ENCODE peak calls at places on chromosomes 4 and X, in seven cellular contexts. One of them, this sample, is unnamed.

GRCh38 chrX:71998836-71999509 is 88.3 kb downstream of the NHSL2 start:
- DNase-seq in IMR-90: no peak
- DNase-seq in neuronal stem cell: no peak
- DNase-seq in H9: peak
- DNase-seq in mesenchymal stem cell: peak
- DNase-seq in H1: no peak
- DNase-seq in trophoblast cell: peak
- DNase-seq in this sample: peak

GRCh38 chrX:27996132-27996531 is 14.9 kb upstream of the DCAF8L1 start:
- DNase-seq in IMR-90: no peak
- DNase-seq in neuronal stem cell: no peak
- DNase-seq in H9: no peak
- DNase-seq in mesenchymal stem cell: no peak
- DNase-seq in H1: no peak
- DNase-seq in trophoblast cell: no peak
- DNase-seq in this sample: no peak

GRCh38 chr4:183908284-183908683 is 3.2 kb downstream of the STOX2 start:
- DNase-seq in IMR-90: no peak
- DNase-seq in neuronal stem cell: no peak
- DNase-seq in H9: no peak
- DNase-seq in mesenchymal stem cell: no peak
- DNase-seq in H1: no peak
- DNase-seq in trophoblast cell: no peak
- DNase-seq in this sample: no peak

GRCh38 chr4:109029987-109030386 is 267.1 kb upstream of the ETNPPL start:
- DNase-seq in IMR-90: no peak
- DNase-seq in neuronal stem cell: no peak
- DNase-seq in H9: no peak
- DNase-seq in mesenchymal stem cell: no peak
- DNase-seq in H1: no peak
- DNase-seq in trophoblast cell: no peak
- DNase-seq in this sample: no peak

GRCh38 chr4:140673729-140674128 is 82.5 kb downstream of the TBC1D9 start:
- DNase-seq in IMR-90: peak
- DNase-seq in neuronal stem cell: no peak
- DNase-seq in H9: no peak
- DNase-seq in mesenchymal stem cell: peak
- DNase-seq in H1: no peak
- DNase-seq in trophoblast cell: no peak
- DNase-seq in this sample: peak

GRCh38 chrX:11555759-11556158 is 110.0 kb downstream of the ARHGAP6 start:
- DNase-seq in IMR-90: no peak
- DNase-seq in neuronal stem cell: no peak
- DNase-seq in H9: no peak
- DNase-seq in mesenchymal stem cell: peak
- DNase-seq in H1: no peak
- DNase-seq in trophoblast cell: no peak
- DNase-seq in this sample: no peak

GRCh38 chr4:86014599-86014998 is 345.3 kb downstream of the MAPK10 start:
- DNase-seq in IMR-90: no peak
- DNase-seq in neuronal stem cell: no peak
- DNase-seq in H9: no peak
- DNase-seq in mesenchymal stem cell: peak
- DNase-seq in H1: no peak
- DNase-seq in trophoblast cell: peak
- DNase-seq in this sample: peak

GRCh38 chrX:127085939-127086338 is 266.4 kb downstream of the PRR32 start:
- DNase-seq in IMR-90: no peak
- DNase-seq in neuronal stem cell: no peak
- DNase-seq in H9: no peak
- DNase-seq in mesenchymal stem cell: no peak
- DNase-seq in H1: no peak
- DNase-seq in trophoblast cell: no peak
- DNase-seq in this sample: no peak

GRCh38 chr4:145694929-145695328 is 15.0 kb downstream of the C4orf51 start:
- DNase-seq in IMR-90: peak
- DNase-seq in neuronal stem cell: no peak
- DNase-seq in H9: no peak
- DNase-seq in mesenchymal stem cell: no peak
- DNase-seq in H1: no peak
- DNase-seq in trophoblast cell: no peak
- DNase-seq in this sample: no peak

GRCh38 chr4:99848576-99848975 is 31.9 kb downstream of the DAPP1 start:
- DNase-seq in IMR-90: no peak
- DNase-seq in neuronal stem cell: no peak
- DNase-seq in H9: no peak
- DNase-seq in mesenchymal stem cell: no peak
- DNase-seq in H1: no peak
- DNase-seq in trophoblast cell: no peak
- DNase-seq in this sample: no peak

GRCh38 chrX:85244411-85245210 is 820 bp downstream of the ZNF711 start:
- DNase-seq in IMR-90: peak
- DNase-seq in neuronal stem cell: peak
- DNase-seq in H9: no peak
- DNase-seq in mesenchymal stem cell: peak
- DNase-seq in H1: peak
- DNase-seq in trophoblast cell: no peak
- DNase-seq in this sample: peak
- H3K23ac ChIP-seq in IMR-90: peak
- H3K23ac ChIP-seq in neuronal stem cell: no peak
- H3K23ac ChIP-seq in H9: no peak
- H3K23ac ChIP-seq in mesenchymal stem cell: no peak
- H3K23ac ChIP-seq in H1: no peak
- H3K23ac ChIP-seq in trophoblast cell: no peak
- H3K23ac ChIP-seq in this sample: no peak

GRCh38 chr4:137994858-137995257 is 247.3 kb downstream of the SLC7A11 start:
- DNase-seq in IMR-90: peak
- DNase-seq in neuronal stem cell: no peak
- DNase-seq in H9: no peak
- DNase-seq in mesenchymal stem cell: peak
- DNase-seq in H1: no peak
- DNase-seq in trophoblast cell: no peak
- DNase-seq in this sample: no peak

GRCh38 chr4:137993232-137993631 is 248.9 kb downstream of the SLC7A11 start:
- DNase-seq in IMR-90: no peak
- DNase-seq in neuronal stem cell: no peak
- DNase-seq in H9: no peak
- DNase-seq in mesenchymal stem cell: no peak
- DNase-seq in H1: no peak
- DNase-seq in trophoblast cell: peak
- DNase-seq in this sample: no peak

GRCh38 chr4:137998666-137999429 is 243.3 kb downstream of the SLC7A11 start:
- DNase-seq in IMR-90: peak
- DNase-seq in neuronal stem cell: no peak
- DNase-seq in H9: no peak
- DNase-seq in mesenchymal stem cell: no peak
- DNase-seq in H1: no peak
- DNase-seq in trophoblast cell: no peak
- DNase-seq in this sample: peak

GRCh38 chr4:138003248-138003647 is 238.9 kb downstream of the SLC7A11 start:
- DNase-seq in IMR-90: peak
- DNase-seq in neuronal stem cell: no peak
- DNase-seq in H9: no peak
- DNase-seq in mesenchymal stem cell: no peak
- DNase-seq in H1: no peak
- DNase-seq in trophoblast cell: no peak
- DNase-seq in this sample: no peak

DNA sequence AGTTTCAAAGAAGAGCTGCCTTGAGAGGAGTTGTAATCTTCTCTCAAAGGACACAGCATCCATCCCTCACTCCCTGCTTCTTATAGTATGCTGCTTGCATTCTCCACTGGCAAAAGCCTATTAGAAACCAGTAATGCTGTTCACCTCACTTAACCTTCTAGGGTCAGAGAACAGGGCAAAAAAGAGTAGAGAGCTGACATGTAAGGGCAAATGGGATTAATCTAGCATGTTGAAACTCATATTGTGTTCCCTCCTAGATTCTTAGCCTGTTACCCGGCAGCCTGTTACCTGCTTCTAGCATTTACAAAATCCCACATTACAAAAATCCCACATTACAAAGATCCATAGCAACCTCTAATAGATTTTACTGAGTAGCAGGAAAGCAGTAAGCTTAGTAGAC is 244.7 kb downstream of the SLC7A11 start:
- DNase-seq in IMR-90: no peak
- DNase-seq in neuronal stem cell: peak
- DNase-seq in H9: no peak
- DNase-seq in mesenchymal stem cell: no peak
- DNase-seq in H1: no peak
- DNase-seq in trophoblast cell: no peak
- DNase-seq in this sample: no peak
- H3K27ac ChIP-seq in IMR-90: no peak
- H3K27ac ChIP-seq in neuronal stem cell: no peak
- H3K27ac ChIP-seq in H9: no peak
- H3K27ac ChIP-seq in mesenchymal stem cell: peak
- H3K27ac ChIP-seq in H1: no peak
- H3K27ac ChIP-seq in trophoblast cell: no peak
- H3K27ac ChIP-seq in this sample: no peak

GRCh38 chr4:56648245-56649151 is 32.6 kb downstream of the HOPX start:
- DNase-seq in IMR-90: no peak
- DNase-seq in neuronal stem cell: no peak
- DNase-seq in H9: no peak
- DNase-seq in mesenchymal stem cell: no peak
- DNase-seq in H1: no peak
- DNase-seq in trophoblast cell: no peak
- DNase-seq in this sample: no peak

GRCh38 chr4:56653461-56654237 is 27.4 kb downstream of the HOPX start:
- DNase-seq in IMR-90: no peak
- DNase-seq in neuronal stem cell: no peak
- DNase-seq in H9: no peak
- DNase-seq in mesenchymal stem cell: no peak
- DNase-seq in H1: no peak
- DNase-seq in trophoblast cell: no peak
- DNase-seq in this sample: no peak

GRCh38 chr4:56649445-56650258 is 31.4 kb downstream of the HOPX start:
- DNase-seq in IMR-90: no peak
- DNase-seq in neuronal stem cell: no peak
- DNase-seq in H9: no peak
- DNase-seq in mesenchymal stem cell: no peak
- DNase-seq in H1: no peak
- DNase-seq in trophoblast cell: no peak
- DNase-seq in this sample: no peak

GRCh38 chr4:56651071-56651384 is 30.1 kb downstream of the HOPX start:
- DNase-seq in IMR-90: no peak
- DNase-seq in neuronal stem cell: no peak
- DNase-seq in H9: no peak
- DNase-seq in mesenchymal stem cell: no peak
- DNase-seq in H1: no peak
- DNase-seq in trophoblast cell: no peak
- DNase-seq in this sample: no peak

DNA sequence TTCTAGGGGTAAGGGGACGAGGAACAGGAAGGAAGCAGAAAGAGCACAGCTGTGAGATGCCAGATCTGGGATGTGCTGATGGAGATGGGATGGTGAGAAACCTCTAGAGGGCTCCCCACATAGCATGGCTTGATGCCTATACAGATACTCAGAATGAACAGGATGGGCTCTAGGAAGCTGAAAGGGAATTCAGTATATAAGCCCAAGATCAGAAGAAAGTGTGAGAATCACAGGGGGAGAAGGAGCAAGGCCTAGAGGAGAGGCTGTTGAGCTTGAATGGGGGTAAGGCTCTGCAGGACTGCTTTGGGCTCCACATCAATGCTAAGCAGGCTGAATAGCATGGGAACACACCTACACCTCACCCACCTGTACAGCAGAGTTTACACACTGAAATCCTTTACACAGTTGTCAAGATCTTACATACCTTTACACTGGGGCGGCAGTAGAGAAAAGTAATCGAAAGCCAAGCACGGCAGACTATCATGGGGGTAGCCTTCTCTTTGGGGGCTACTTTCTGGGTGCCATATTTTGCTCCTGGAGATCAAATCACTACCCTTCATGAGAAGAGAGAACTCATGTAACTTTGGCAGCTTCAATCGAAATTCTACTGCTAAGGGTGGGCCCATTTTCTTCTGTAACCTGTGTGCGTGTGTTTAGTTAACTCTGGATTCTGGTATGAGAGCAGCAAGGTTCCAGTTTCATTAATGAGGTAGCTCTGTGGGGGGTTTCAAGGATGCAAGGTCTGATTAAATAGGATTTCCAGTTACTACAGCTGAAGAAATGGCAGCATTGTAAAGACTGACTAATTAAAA is 30.6 kb downstream of the HOPX start:
- DNase-seq in IMR-90: no peak
- DNase-seq in neuronal stem cell: no peak
- DNase-seq in H9: no peak
- DNase-seq in mesenchymal stem cell: no peak
- DNase-seq in H1: no peak
- DNase-seq in trophoblast cell: no peak
- DNase-seq in this sample: no peak
- H3K23ac ChIP-seq in IMR-90: no peak
- H3K23ac ChIP-seq in neuronal stem cell: no peak
- H3K23ac ChIP-seq in H9: no peak
- H3K23ac ChIP-seq in mesenchymal stem cell: no peak
- H3K23ac ChIP-seq in H1: no peak
- H3K23ac ChIP-seq in trophoblast cell: no peak
- H3K23ac ChIP-seq in this sample: no peak

GRCh38 chr4:139526928-139527327 is 29.1 kb downstream of the SETD7 start:
- DNase-seq in IMR-90: no peak
- DNase-seq in neuronal stem cell: no peak
- DNase-seq in H9: no peak
- DNase-seq in mesenchymal stem cell: no peak
- DNase-seq in H1: no peak
- DNase-seq in trophoblast cell: no peak
- DNase-seq in this sample: no peak

GRCh38 chr4:139525414-139525813 is 30.6 kb downstream of the SETD7 start:
- DNase-seq in IMR-90: no peak
- DNase-seq in neuronal stem cell: no peak
- DNase-seq in H9: no peak
- DNase-seq in mesenchymal stem cell: no peak
- DNase-seq in H1: no peak
- DNase-seq in trophoblast cell: no peak
- DNase-seq in this sample: no peak

GRCh38 chr4:139530833-139531427 is 25.1 kb downstream of the SETD7 start:
- DNase-seq in IMR-90: no peak
- DNase-seq in neuronal stem cell: peak
- DNase-seq in H9: peak
- DNase-seq in mesenchymal stem cell: peak
- DNase-seq in H1: peak
- DNase-seq in trophoblast cell: peak
- DNase-seq in this sample: peak

GRCh38 chr4:139524062-139524631 is 31.9 kb downstream of the SETD7 start:
- DNase-seq in IMR-90: peak
- DNase-seq in neuronal stem cell: no peak
- DNase-seq in H9: no peak
- DNase-seq in mesenchymal stem cell: peak
- DNase-seq in H1: no peak
- DNase-seq in trophoblast cell: peak
- DNase-seq in this sample: no peak

DNA sequence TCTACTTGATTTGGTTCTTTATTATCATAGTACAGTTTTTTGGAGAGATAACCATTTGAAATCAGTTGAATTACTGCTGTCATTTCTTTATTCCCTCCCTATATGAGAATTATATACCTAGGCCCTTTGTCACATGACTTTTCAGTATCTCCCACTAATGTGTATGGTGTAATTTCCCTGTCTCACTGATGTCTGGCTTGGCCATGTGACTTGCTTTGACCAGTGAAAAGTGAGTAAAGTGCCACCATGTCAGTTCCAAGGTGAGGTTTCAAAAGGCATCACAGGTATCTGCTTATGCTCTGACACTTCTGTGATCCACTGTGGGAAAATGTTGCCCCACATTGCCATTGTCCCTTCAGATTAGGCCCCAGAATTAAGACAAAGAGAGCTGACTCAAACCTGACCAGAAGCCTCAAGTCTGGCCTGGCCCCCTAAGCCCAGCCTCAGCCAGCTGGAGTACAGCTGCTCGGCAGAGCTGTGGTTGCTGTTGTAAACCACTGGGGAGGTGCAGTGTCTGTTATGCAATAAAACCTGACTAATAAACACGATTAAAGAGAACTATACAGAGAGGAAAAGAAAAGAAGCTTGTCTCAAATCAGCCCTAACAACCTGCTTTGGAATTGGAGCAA is 27.5 kb downstream of the SETD7 start:
- DNase-seq in IMR-90: peak
- DNase-seq in neuronal stem cell: no peak
- DNase-seq in H9: no peak
- DNase-seq in mesenchymal stem cell: peak
- DNase-seq in H1: no peak
- DNase-seq in trophoblast cell: no peak
- DNase-seq in this sample: no peak
- H3K27ac ChIP-seq in IMR-90: peak
- H3K27ac ChIP-seq in neuronal stem cell: no peak
- H3K27ac ChIP-seq in H9: no peak
- H3K27ac ChIP-seq in mesenchymal stem cell: no peak
- H3K27ac ChIP-seq in H1: no peak
- H3K27ac ChIP-seq in trophoblast cell: no peak
- H3K27ac ChIP-seq in this sample: no peak

This sample was measured in mesendoderm.